ENCODE peak calls at places on chromosomes 12 and 14, in ten cellular contexts. I is CD8-positive, alpha-beta T cell; A is psoas muscle; G is body of pancreas; C is tibial artery; Q is dorsolateral prefrontal cortex; Y is hepatocyte; N is ovary; E is effector memory CD4-positive, alpha-beta T cell; O is HCT116. K is an unnamed sample.

GRCh38 chr14:46344327-46344937 is 307.1 kb downstream of the RPL10L start:
- DNase-seq in N (no peak), A (no peak), O (peak; percentile 3), G (no peak), Y (peak; percentile 40), I (no peak), Q (no peak), E (no peak), C (no peak), K (no peak)

GRCh38 chr12:75812341-75813018 is 219.1 kb downstream of the PHLDA1 start:
- DNase-seq in E (no peak), I (no peak), A (no peak), Q (no peak), N (no peak), O (no peak), Y (peak; percentile 8), G (no peak), C (no peak), K (no peak)

GRCh38 chr12:11673666-11674464 is 24.4 kb downstream of the ETV6 start:
- DNase-seq in Q (no peak), N (no peak), C (no peak), I (no peak), Y (no peak), O (no peak), G (no peak), E (no peak), A (no peak), K (no peak)

GRCh38 chr14:25049559-25050493 is at the start of gene STXBP6:
- DNase-seq in E (no peak), I (no peak), G (peak; percentile 87), C (peak; percentile 73), O (no peak), Y (peak; percentile 91), A (peak; percentile 76), Q (peak; percentile 83), N (peak; percentile 75), K (peak; percentile 86)

GRCh38 chr12:39277416-39277815 is 165.5 kb downstream of the KIF21A start:
- DNase-seq in Q (no peak), Y (no peak), O (no peak), N (no peak), C (no peak), G (no peak), A (no peak), I (no peak), E (no peak), K (no peak)

GRCh38 chr14:68680541-68681051 is 112.3 kb downstream of the ZFP36L1 start:
- DNase-seq in G (no peak), I (no peak), Q (no peak), E (no peak), N (no peak), C (peak; percentile 61), O (no peak), A (no peak), Y (no peak), K (no peak)

GRCh38 chr12:120849765-120850164 is 54.4 kb downstream of the SPPL3 start:
- DNase-seq in Q (no peak), O (no peak), E (no peak), G (no peak), A (no peak), I (no peak), Y (peak; percentile 32), C (no peak), N (no peak), K (peak; percentile 65)

GRCh38 chr14:70020350-70021170 is 141.3 kb downstream of the SMOC1 start:
- DNase-seq in Y (no peak), Q (no peak), E (no peak), C (no peak), I (no peak), O (no peak), A (no peak), G (no peak), N (no peak), K (no peak)

GRCh38 chr12:47048541-47048940 is 30.9 kb upstream of the PCED1B start:
- DNase-seq in N (no peak), O (no peak), Q (no peak), C (no peak), G (no peak), I (no peak), E (no peak), A (no peak), Y (no peak), K (no peak)

GRCh38 chr12:47054659-47055058 is 24.8 kb upstream of the PCED1B start:
- DNase-seq in E (no peak), N (no peak), O (no peak), G (no peak), Y (no peak), Q (no peak), I (no peak), C (no peak), A (no peak), K (no peak)

GRCh38 chr12:47052274-47052673 is 27.1 kb upstream of the PCED1B start:
- DNase-seq in G (no peak), I (no peak), Y (no peak), Q (no peak), E (no peak), C (no peak), O (no peak), N (no peak), A (no peak), K (no peak)

DNA sequence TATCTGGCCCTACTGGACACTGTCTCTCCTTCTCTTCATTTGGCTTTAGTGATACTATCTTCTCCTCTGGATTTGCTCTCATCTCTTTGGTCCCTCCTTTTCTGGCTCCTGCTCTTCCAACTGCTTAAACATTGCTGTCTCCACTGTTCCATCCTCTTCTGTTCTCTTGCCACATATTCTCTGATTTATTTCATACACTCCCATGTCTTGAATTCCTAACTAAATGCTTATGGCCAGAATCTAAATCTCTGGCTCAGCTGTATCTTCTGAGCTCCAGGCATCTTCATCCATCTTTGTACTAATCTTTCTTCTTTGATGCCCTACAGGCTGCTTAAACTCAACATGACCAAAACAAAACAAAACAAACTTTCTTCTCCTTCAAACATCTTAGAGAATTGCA is 25.4 kb upstream of the PCED1B start:
- DNase-seq in C (no peak), Y (no peak), O (no peak), I (no peak), A (no peak), G (no peak), Q (no peak), N (no peak), E (no peak), K (no peak)
- H3K27ac ChIP-seq in C (no peak overlapping the region), Y (no peak overlapping the region), O (no peak overlapping the region), I (no peak overlapping the region), A (no peak overlapping the region), G (no peak overlapping the region), Q (no peak overlapping the region), N (no peak overlapping the region), E (no peak overlapping the region), K (no peak overlapping the region)

GRCh38 chr12:125185311-125185739 is 120.1 kb downstream of the AACS start:
- DNase-seq in Y (peak; percentile 15), A (no peak), E (no peak), I (no peak), N (no peak), G (no peak), O (no peak), Q (no peak), C (no peak), K (no peak)

GRCh38 chr12:125186471-125187147 is 121.4 kb downstream of the AACS start:
- DNase-seq in C (no peak), A (no peak), O (no peak), Q (no peak), Y (no peak), I (no peak), E (no peak), G (no peak), N (no peak), K (peak; percentile 23)

GRCh38 chr12:125183187-125184067 is 118.2 kb downstream of the AACS start:
- DNase-seq in N (peak; percentile 80), Y (peak; percentile 89), Q (peak; percentile 94), E (peak; percentile 21), C (peak; percentile 77), O (peak; percentile 45), G (peak; percentile 82), A (peak; percentile 69), I (peak; percentile 80), K (peak; percentile 75)

GRCh38 chr12:125185740-125186470 is 120.7 kb downstream of the AACS start:
- DNase-seq in Y (peak; percentile 85), Q (peak; percentile 75), E (no peak), N (peak; percentile 49), C (peak; percentile 74), O (peak; percentile 49), I (no peak), A (peak; percentile 65), G (peak; percentile 66), K (peak; percentile 84)

DNA sequence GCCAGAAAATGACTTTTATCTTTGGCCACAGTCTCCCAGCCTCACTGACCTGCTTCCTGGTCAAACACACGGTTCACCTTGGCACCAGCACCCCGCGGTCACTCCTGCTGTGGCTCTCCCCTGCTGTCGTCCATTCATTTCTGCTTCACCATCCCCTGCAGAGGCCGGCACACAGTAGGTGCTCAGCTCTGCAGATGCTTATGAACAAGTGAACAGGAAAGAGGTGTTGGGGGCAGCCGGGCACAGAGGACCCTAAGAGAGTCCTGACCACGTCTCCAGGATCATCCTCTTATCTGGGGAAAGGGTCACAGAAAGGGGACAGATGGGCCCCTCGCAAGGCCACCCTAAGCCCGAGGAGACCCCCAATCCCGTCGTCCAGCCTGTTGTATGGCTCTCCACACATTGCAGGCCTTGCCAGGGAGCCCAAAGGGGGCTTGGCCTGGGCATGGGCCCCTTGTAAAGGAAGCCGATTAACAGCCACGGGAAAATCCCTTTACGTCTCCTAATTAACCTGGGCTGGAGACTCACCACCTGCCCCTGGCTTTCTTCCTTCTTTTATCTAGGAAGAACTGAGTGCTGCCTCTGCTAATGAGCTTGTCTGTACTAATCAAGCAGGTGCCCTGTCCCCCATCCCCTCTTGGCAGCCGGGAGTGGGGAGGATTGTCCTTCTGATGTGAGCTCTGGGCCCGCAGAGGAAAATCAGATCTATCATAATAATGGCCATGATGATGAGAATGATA is 119.1 kb downstream of the AACS start:
- DNase-seq in A (no peak), N (no peak), I (no peak), Q (no peak), Y (no peak), E (no peak), C (no peak), G (no peak), O (no peak), K (no peak)
- H3K27me3 ChIP-seq in A (peaks cover 44% of the 10 kb centered on the region), N (no peaks in the 10 kb centered on the region), I (peaks cover 21% of the 10 kb centered on the region), Q (no peaks in the 10 kb centered on the region), Y (peaks cover 49% of the 10 kb centered on the region), E (peaks cover 30% of the 10 kb centered on the region), C (peaks cover 57% of the 10 kb centered on the region), G (no peaks in the 10 kb centered on the region), O (peaks cover 17% of the 10 kb centered on the region), K (no peaks in the 10 kb centered on the region)

GRCh38 chr12:1692221-1692620 is 1.4 kb downstream of the ADIPOR2 start:
- DNase-seq in I (no peak), O (no peak), A (no peak), Y (no peak), N (no peak), E (no peak), C (no peak), G (no peak), Q (no peak), K (no peak)
- H3K27ac ChIP-seq in I (no peak overlapping the region), O (no peak overlapping the region), A (peak overlapping the region; percentile 97), Y (no peak overlapping the region), N (no peak overlapping the region), E (no peak overlapping the region), C (no peak overlapping the region), G (no peak overlapping the region), Q (peak overlapping the region; percentile 89), K (no peak overlapping the region)

DNA sequence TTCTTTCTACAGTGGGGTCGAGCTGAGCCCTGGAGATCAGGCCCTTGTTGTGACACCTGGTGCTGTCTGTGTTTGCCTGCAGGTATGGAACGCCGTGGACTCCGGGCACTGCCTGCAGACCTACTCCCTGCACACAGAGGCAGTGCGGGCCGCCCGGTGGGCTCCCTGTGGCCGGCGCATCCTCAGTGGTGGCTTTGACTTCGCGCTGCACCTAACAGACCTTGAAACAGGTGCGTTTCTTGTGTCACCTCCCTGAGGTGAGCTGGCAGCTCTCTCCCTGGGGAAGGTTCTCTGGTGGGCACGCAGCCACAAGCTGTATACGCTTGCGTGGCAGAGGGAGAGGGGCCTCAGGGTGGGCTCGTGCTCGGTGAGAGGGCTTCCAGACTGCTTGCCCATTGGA is 119.3 kb downstream of the BEGAIN start:
- DNase-seq in Y (no peak), A (no peak), O (no peak), E (no peak), G (no peak), Q (no peak), I (no peak), N (no peak), C (no peak), K (no peak)
- H3K27me3 ChIP-seq in Y (no peaks in the 10 kb centered on the region), A (no peaks in the 10 kb centered on the region), O (peaks cover 20% of the 10 kb centered on the region), E (no peaks in the 10 kb centered on the region), G (no peaks in the 10 kb centered on the region), Q (no peaks in the 10 kb centered on the region), I (no peaks in the 10 kb centered on the region), N (no peaks in the 10 kb centered on the region), C (no peaks in the 10 kb centered on the region), K (no peaks in the 10 kb centered on the region)

K was measured in thyroid gland.